ENCODE peak calls at places on chromosomes 11 and 22, in ten cellular contexts. S, A, K, J, M, G, C, Z, E and O are unnamed samples.

GRCh38 chr11:12201016-12201985 is 90.9 kb downstream of the MICAL2 start:
- DNase-seq in C (no peak), J (no peak), M (peak; percentile 55), E (no peak), G (peak; percentile 39), S (no peak), Z (no peak), K (no peak), A (no peak), O (peak; percentile 94)

GRCh38 chr11:115684135-115684534 is 179.9 kb upstream of the CADM1 start:
- DNase-seq in E (no peak), C (no peak), Z (no peak), G (no peak), M (no peak), J (no peak), S (no peak), A (no peak), K (no peak), O (no peak)

GRCh38 chr11:61912991-61913698 is 4.2 kb downstream of the RAB3IL1 start:
- DNase-seq in Z (no peak), K (no peak), A (peak; percentile 33), C (peak; percentile 32), M (no peak), J (peak; percentile 8), E (no peak), S (no peak), G (no peak), O (no peak)

GRCh38 chr11:35082322-35083180 is 56.4 kb upstream of the CD44 start:
- DNase-seq in J (peak; percentile 45), Z (peak; percentile 51), M (peak; percentile 86), S (peak; percentile 93), K (peak; percentile 89), C (peak; percentile 87), G (peak; percentile 80), E (peak; percentile 95), A (peak; percentile 79), O (peak; percentile 95)

GRCh38 chr22:33240901-33241300 is 182.7 kb upstream of the SYN3 start:
- DNase-seq in E (no peak), C (no peak), Z (no peak), S (no peak), G (no peak), K (peak; percentile 25), A (no peak), J (no peak), M (peak; percentile 46), O (peak; percentile 74)

GRCh38 chr11:118659314-118659939 is 20.0 kb downstream of the TREH start:
- DNase-seq in E (peak; percentile 87), K (peak; percentile 87), A (peak; percentile 96), Z (peak; percentile 84), S (peak; percentile 86), G (peak; percentile 93), J (peak; percentile 88), M (peak; percentile 58), C (peak; percentile 84), O (peak; percentile 91)

GRCh38 chr11:850777-851762 is 8.4 kb downstream of the TSPAN4 start:
- DNase-seq in Z (no peak), A (peak; percentile 67), J (no peak), M (no peak), G (no peak), C (no peak), S (no peak), K (no peak), E (no peak), O (peak; percentile 27)

GRCh38 chr11:96215094-96215782 is 127.8 kb downstream of the MAML2 start:
- DNase-seq in S (peak; percentile 66), M (no peak), E (no peak), A (no peak), J (no peak), Z (peak; percentile 86), C (no peak), K (no peak), G (no peak), O (peak; percentile 66)

GRCh38 chr11:371716-372590 is 2.7 kb downstream of the B4GALNT4 start:
- DNase-seq in M (no peak), S (no peak), E (no peak), A (no peak), G (no peak), J (no peak), K (no peak), C (no peak), Z (no peak), O (no peak)

GRCh38 chr22:29299136-29299900 is 7.1 kb upstream of the GAS2L1 start:
- DNase-seq in Z (no peak), G (no peak), M (no peak), E (no peak), S (no peak), K (no peak), C (no peak), J (no peak), A (no peak), O (no peak)

GRCh38 chr11:59106363-59107336 is at the start of gene FAM111B:
- DNase-seq in M (peak; percentile 97), J (peak; percentile 58), C (peak; percentile 90), A (peak; percentile 94), Z (peak; percentile 98), E (peak; percentile 89), K (peak; percentile 95), G (peak; percentile 91), S (peak; percentile 20), O (peak; percentile 85)

GRCh38 chr11:58900479-58901420 is 38.5 kb upstream of the GLYATL1 start:
- DNase-seq in S (no peak), C (peak; percentile 58), J (peak; percentile 29), G (peak; percentile 81), A (peak; percentile 94), E (peak; percentile 47), K (peak; percentile 69), M (peak; percentile 85), Z (peak; percentile 71), O (peak; percentile 66)

GRCh38 chr11:203945-204586 is 3.1 kb downstream of the BET1L start:
- DNase-seq in G (no peak), A (no peak), K (no peak), E (no peak), C (no peak), S (no peak), M (no peak), J (no peak), Z (no peak), O (no peak)

GRCh38 chr11:65786786-65787636 is at the start of gene OVOL1:
- DNase-seq in G (peak; percentile 93), Z (no peak), S (no peak), A (peak; percentile 88), C (peak; percentile 67), K (peak; percentile 91), E (no peak), J (no peak), M (peak; percentile 54), O (no peak)

GRCh38 chr11:72724021-72724561 is 28.1 kb downstream of the ARAP1 start:
- DNase-seq in Z (no peak), G (no peak), K (no peak), S (no peak), A (no peak), J (no peak), C (no peak), E (no peak), M (peak; percentile 20), O (no peak)

GRCh38 chr11:72726266-72727220 is 25.7 kb downstream of the ARAP1 start:
- DNase-seq in C (peak; percentile 31), K (no peak), M (no peak), E (no peak), G (no peak), J (no peak), A (no peak), Z (no peak), S (no peak), O (no peak)

GRCh38 chr11:72727521-72727920 is 24.7 kb downstream of the ARAP1 start:
- DNase-seq in A (no peak), J (no peak), S (no peak), G (no peak), E (no peak), C (no peak), Z (no peak), K (no peak), M (no peak), O (peak; percentile 35)

GRCh38 chr11:72724851-72725730 is 27.1 kb downstream of the ARAP1 start:
- DNase-seq in J (peak; percentile 69), C (no peak), M (peak; percentile 60), Z (peak; percentile 65), S (peak; percentile 85), K (peak; percentile 78), G (peak; percentile 81), A (peak; percentile 76), E (peak; percentile 83), O (peak; percentile 78)

GRCh38 chr11:72725731-72726042 is 26.5 kb downstream of the ARAP1 start:
- DNase-seq in Z (no peak), K (no peak), A (no peak), J (no peak), E (no peak), C (no peak), G (no peak), S (no peak), M (no peak), O (no peak)
- H3K27ac ChIP-seq in Z (no peak overlapping the region), K (peak overlapping the region; percentile 97), A (no peak overlapping the region), J (no peak overlapping the region), E (peak overlapping the region; percentile 63), C (peak overlapping the region; percentile 45), G (no peak overlapping the region), S (peak overlapping the region; percentile 29), M (no peak overlapping the region), O (no peak overlapping the region)

GRCh38 chr11:44766112-44766971 is 39.6 kb downstream of the TSPAN18 start:
- DNase-seq in Z (no peak), J (no peak), M (no peak), A (peak; percentile 22), K (no peak), E (no peak), G (peak; percentile 62), C (no peak), S (no peak), O (peak; percentile 70)
- H3K27ac ChIP-seq in Z (no peak overlapping the region), J (peak overlapping the region; percentile 49), M (no peak overlapping the region), A (no peak overlapping the region), K (no peak overlapping the region), E (peak overlapping the region; percentile 19), G (no peak overlapping the region), C (peak overlapping the region; percentile 14), S (no peak overlapping the region), O (peak overlapping the region; percentile 53)

GRCh38 chr22:25053153-25053805 is 100.8 kb downstream of the KIAA1671 start:
- DNase-seq in E (no peak), G (no peak), K (no peak), S (no peak), C (no peak), A (no peak), J (no peak), Z (no peak), M (peak; percentile 40), O (peak; percentile 19)
- H3K27ac ChIP-seq in E (no peak overlapping the region), G (peak overlapping the region; percentile 62), K (peak overlapping the region; percentile 24), S (no peak overlapping the region), C (no peak overlapping the region), A (no peak overlapping the region), J (no peak overlapping the region), Z (no peak overlapping the region), M (no peak overlapping the region), O (no peak overlapping the region)

DNA sequence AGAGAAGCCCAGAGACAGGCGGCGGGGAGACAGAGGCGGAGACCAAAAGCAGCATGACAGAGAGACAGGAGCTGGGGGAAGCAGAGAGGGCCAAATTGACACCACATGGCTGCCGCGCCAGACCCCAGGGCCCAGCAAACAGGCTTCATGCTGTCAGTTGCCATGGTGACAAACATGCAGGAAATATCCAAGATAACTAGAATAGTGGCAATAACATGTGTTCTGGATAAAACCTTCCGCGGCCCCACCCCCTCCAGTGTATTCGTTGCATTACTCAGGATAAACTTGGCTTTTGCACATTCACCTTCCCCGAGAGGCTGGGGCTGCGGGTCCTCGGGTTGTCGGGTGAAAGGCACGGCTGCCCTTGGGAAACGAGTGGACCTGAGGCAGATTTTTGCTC is 49.9 kb upstream of the CDON start:
- DNase-seq in J (peak; percentile 26), K (no peak), Z (no peak), S (no peak), A (no peak), M (no peak), E (no peak), G (peak; percentile 42), C (no peak), O (peak; percentile 94)
- H3K27ac ChIP-seq in J (peak overlapping the region; percentile 50), K (peak overlapping the region; percentile 89), Z (no peak overlapping the region), S (no peak overlapping the region), A (no peak overlapping the region), M (no peak overlapping the region), E (peak overlapping the region; percentile 87), G (no peak overlapping the region), C (no peak overlapping the region), O (peak overlapping the region; percentile 99)